ENCODE peak calls at places on chromosomes 11 and 22, in five cellular contexts. X, M, Q, U and Y are unnamed samples.

GRCh38 chr11:19868871-19869270 is 156.2 kb downstream of the NAV2 start:
- ATAC-seq in Q (no peak), M (no peak), U (peak; percentile 84), X (no peak), Y (no peak)

GRCh38 chr11:4025957-4026324 is 68.7 kb upstream of the RRM1 start:
- ATAC-seq in M (no peak), Q (peak; percentile 84), X (peak; percentile 50), U (peak; percentile 80), Y (peak; percentile 74)

GRCh38 chr11:25939691-25940090 is 392.2 kb upstream of the ANO3 start:
- ATAC-seq in M (no peak), X (no peak), Q (no peak), U (peak; percentile 79), Y (no peak)

GRCh38 chr22:38732251-38732815 is 23.5 kb downstream of the SUN2 start:
- ATAC-seq in M (no peak), Q (peak; percentile 41), X (no peak), U (peak; percentile 17), Y (peak; percentile 14)

GRCh38 chr11:61645179-61645868 is 34.9 kb upstream of the DAGLA start:
- ATAC-seq in M (no peak), Q (peak; percentile 57), U (peak; percentile 58), X (no peak), Y (no peak)

GRCh38 chr11:58524232-58525036 is 16.5 kb upstream of the OR5B21 start:
- ATAC-seq in M (peak; percentile 59), X (peak; percentile 92), Q (peak; percentile 89), U (peak; percentile 54), Y (peak; percentile 86)

GRCh38 chr11:40683010-40683409 is 776.4 kb downstream of the LRRC4C start:
- ATAC-seq in Q (no peak), U (no peak), X (no peak), M (no peak), Y (no peak)

GRCh38 chr22:35904332-35904692 is 124.3 kb downstream of the RBFOX2 start:
- ATAC-seq in M (no peak), X (no peak), U (no peak), Q (peak; percentile 79), Y (no peak)

GRCh38 chr11:47413908-47414684 is 5.7 kb downstream of the SLC39A13 start:
- ATAC-seq in X (peak; percentile 33), U (no peak), M (no peak), Q (peak; percentile 2), Y (peak; percentile 45)

GRCh38 chr11:128508785-128509518 is 78.4 kb downstream of the ETS1 start:
- ATAC-seq in X (peak; percentile 40), M (no peak), Q (no peak), U (no peak), Y (no peak)

GRCh38 chr11:2186669-2187266 is 15.2 kb upstream of the TH start:
- ATAC-seq in U (no peak), X (peak; percentile 34), M (peak; percentile 94), Q (peak; percentile 46), Y (no peak)
- TF ChIP-seq CTCF in U (no peak), X (peak; percentile 38), M (peak; percentile 75), Q (peak; percentile 63), Y (no peak)

GRCh38 chr11:1765871-1766718 is 2.4 kb upstream of the CTSD start:
- ATAC-seq in U (no peak), X (no peak), Q (no peak), M (no peak), Y (no peak)
- TF ChIP-seq CTCF in U (no peak), X (peak; percentile 6), Q (no peak), M (no peak), Y (no peak)

GRCh38 chr11:8354622-8355417 is 91.1 kb upstream of the LMO1 start:
- ATAC-seq in M (no peak), Q (no peak), U (no peak), X (peak; percentile 18), Y (no peak)

GRCh38 chr11:8351223-8351622 is 87.5 kb upstream of the LMO1 start:
- ATAC-seq in U (no peak), Q (no peak), M (no peak), X (no peak), Y (no peak)

GRCh38 chr11:8352090-8352489 is 88.4 kb upstream of the LMO1 start:
- ATAC-seq in U (no peak), X (no peak), Q (no peak), M (no peak), Y (no peak)

GRCh38 chr11:8355418-8355742 is 91.7 kb upstream of the LMO1 start:
- ATAC-seq in X (no peak), Q (no peak), M (no peak), U (no peak), Y (no peak)

GRCh38 chr11:8352852-8353505 is 89.3 kb upstream of the LMO1 start:
- ATAC-seq in M (no peak), U (no peak), X (no peak), Q (no peak), Y (no peak)
- TF ChIP-seq CTCF in M (no peak), U (no peak), X (no peak), Q (no peak), Y (no peak)

GRCh38 chr11:131906963-131907362 is 536.5 kb downstream of the NTM start:
- ATAC-seq in U (no peak), X (no peak), M (no peak), Q (no peak), Y (no peak)
- TF ChIP-seq CTCF in U (no peak), X (no peak), M (no peak), Q (peak; percentile 22), Y (no peak)

DNA sequence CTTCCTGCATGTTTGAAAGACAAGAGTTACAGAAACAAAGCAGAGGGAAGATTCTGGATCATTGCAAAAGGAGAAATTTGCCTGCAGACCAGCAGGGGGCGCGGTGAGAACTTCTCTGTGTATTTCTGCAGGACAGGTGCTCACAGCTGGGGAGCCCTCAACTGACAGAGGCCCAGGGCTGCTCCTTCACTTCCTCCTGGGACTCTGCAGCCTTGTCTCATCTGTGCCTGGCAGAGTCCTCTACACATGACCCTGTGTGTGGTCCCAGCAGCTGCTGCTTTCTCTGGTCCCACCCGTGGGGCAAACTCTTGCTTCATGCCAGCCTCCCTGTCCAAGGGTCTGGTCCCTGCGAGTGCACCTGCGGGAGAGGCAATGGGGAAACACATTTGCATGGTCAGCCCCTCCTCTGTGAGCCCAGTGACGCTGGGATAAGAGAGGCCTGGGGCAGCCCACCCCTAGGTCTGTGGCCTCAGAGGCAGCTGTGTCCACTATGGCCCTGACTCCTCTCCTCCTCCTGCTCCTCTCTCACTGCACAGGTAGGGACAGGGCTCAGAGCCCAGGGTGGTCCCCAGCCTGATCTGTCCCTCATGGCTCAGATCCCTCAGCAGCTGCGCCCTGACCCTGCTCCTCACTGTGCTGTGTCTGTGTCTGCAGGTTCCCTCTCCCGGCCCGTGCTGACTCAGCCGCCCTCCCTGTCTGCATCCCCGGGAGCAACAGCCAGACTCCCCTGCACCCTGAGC is 43.2 kb upstream of the VPREB1 start:
- ATAC-seq in Q (no peak), U (no peak), X (peak; percentile 62), M (no peak), Y (no peak)
- TF ChIP-seq CTCF in Q (no peak), U (no peak), X (peak; percentile 53), M (no peak), Y (no peak)

GRCh38 chr11:102794382-102794781 is 3.6 kb downstream of the MMP1 start:
- ATAC-seq in U (no peak), Q (no peak), M (peak; percentile 97), X (peak; percentile 21), Y (no peak)
- TF ChIP-seq CTCF in U (no peak), Q (no peak), M (peak; percentile 52), X (peak; percentile 54), Y (no peak)

DNA sequence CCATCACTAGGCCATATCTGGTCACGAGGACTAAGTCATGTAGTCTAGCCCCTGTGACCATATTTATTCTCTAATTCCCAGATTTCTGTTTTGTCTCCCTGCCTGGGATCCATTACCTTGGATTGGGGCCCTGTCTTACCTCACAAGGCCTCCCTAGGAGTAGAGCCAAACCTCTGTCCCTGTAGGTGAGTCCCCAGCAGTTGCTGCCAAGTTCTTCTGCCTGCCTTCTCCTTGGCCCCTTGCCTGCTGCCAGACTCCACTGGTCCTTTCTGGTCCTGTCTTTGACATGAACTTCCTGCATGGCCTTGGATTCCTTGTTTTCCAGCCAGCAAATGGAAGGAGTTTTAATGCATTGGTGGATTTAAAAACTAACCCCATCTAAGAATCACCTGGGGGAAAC is 35.6 kb upstream of the CADM1 start:
- ATAC-seq in M (no peak), Q (no peak), U (no peak), X (no peak), Y (no peak)
- TF ChIP-seq CTCF in M (no peak), Q (no peak), U (no peak), X (no peak), Y (no peak)

GRCh38 chr11:1485504-1485885 is 1.1 kb downstream of the MOB2 start:
- ATAC-seq in M (no peak), X (no peak), Q (no peak), U (no peak), Y (no peak)

GRCh38 chr11:1486054-1486825 is at the start of gene MOB2:
- ATAC-seq in M (peak; percentile 39), X (no peak), U (no peak), Q (peak; percentile 54), Y (peak; percentile 30)

GRCh38 chr11:1484061-1484671 is 2.4 kb downstream of the MOB2 start:
- ATAC-seq in M (no peak), U (no peak), Q (no peak), X (no peak), Y (no peak)

GRCh38 chr11:1483445-1483961 is 3.1 kb downstream of the MOB2 start:
- ATAC-seq in U (peak; percentile 72), X (no peak), Q (no peak), M (no peak), Y (no peak)

GRCh38 chr11:1484716-1485503 is 1.7 kb downstream of the MOB2 start:
- ATAC-seq in Q (peak; percentile 17), M (no peak), U (no peak), X (no peak), Y (no peak)
- TF ChIP-seq CTCF in Q (no peak), M (no peak), U (no peak), X (no peak), Y (no peak)

GRCh38 chr22:47452184-47452583 is 689.7 kb downstream of the TBC1D22A start:
- ATAC-seq in X (no peak), U (no peak), M (peak; percentile 60), Q (no peak), Y (no peak)
- TF ChIP-seq CTCF in X (no peak), U (no peak), M (peak; percentile 62), Q (peak; percentile 33), Y (no peak)